ENCODE peak calls at places on chromosome 5, in four cellular contexts. E is brain pericyte, Z is hypothalamus, D is choroid plexus epithelial cell. C is an unnamed sample.

GRCh38 chr5:157471709-157472108 is 11.7 kb downstream of the NIPAL4 start:
- DNase-seq in E (no peak), Z (no peak), D (peak), C (peak)

GRCh38 chr5:171955761-171956160 is 50.7 kb downstream of the FBXW11 start:
- DNase-seq in E (no peak), Z (no peak), D (no peak), C (no peak)

GRCh38 chr5:151310932-151311331 is 7.4 kb upstream of the SLC36A3 start:
- DNase-seq in E (no peak), Z (no peak), D (no peak), C (no peak)

GRCh38 chr5:117999939-118000549 is 988.3 kb downstream of the DTWD2 start:
- DNase-seq in E (no peak), Z (no peak), D (no peak), C (peak)

GRCh38 chr5:79816014-79816413 is 126.4 kb downstream of the CMYA5 start:
- DNase-seq in E (no peak), Z (no peak), D (no peak), C (no peak)

GRCh38 chr5:172499287-172499686 is 45.0 kb upstream of the SH3PXD2B start:
- DNase-seq in E (no peak), Z (no peak), D (no peak), C (no peak)

GRCh38 chr5:759111-759741 is 25.3 kb downstream of the ZDHHC11B start:
- DNase-seq in E (no peak), Z (no peak), D (peak), C (peak)

GRCh38 chr5:119328753-119329602 is 26.8 kb upstream of the TNFAIP8 start:
- DNase-seq in E (no peak), Z (no peak), D (peak), C (peak)

GRCh38 chr5:97044057-97044456 is 98.4 kb downstream of the LIX1 start:
- DNase-seq in E (no peak), Z (no peak), D (peak), C (peak)

GRCh38 chr5:57082441-57083067 is 91.3 kb upstream of the GPBP1 start:
- DNase-seq in E (no peak), Z (no peak), D (peak), C (peak)

GRCh38 chr5:82355921-82356454 is 77.8 kb upstream of the RPS23 start:
- DNase-seq in E (no peak), Z (no peak), D (no peak), C (no peak)

GRCh38 chr5:137190031-137190430 is 309.1 kb downstream of the SPOCK1 start:
- DNase-seq in E (no peak), Z (no peak), D (no peak), C (no peak)

GRCh38 chr5:59893436-59894227 is at the start of gene PDE4D:
- DNase-seq in E (peak), Z (peak), D (peak), C (peak)

GRCh38 chr5:33313150-33313549 is 127.6 kb upstream of the TARS1 start:
- DNase-seq in E (no peak), Z (no peak), D (peak), C (peak)

GRCh38 chr5:179268966-179269693 is 76.1 kb downstream of the ADAMTS2 start:
- DNase-seq in E (no peak), Z (no peak), D (no peak), C (no peak)

GRCh38 chr5:115194671-115195070 is 25.0 kb upstream of the TRIM36 start:
- DNase-seq in E (no peak), Z (no peak), D (no peak), C (no peak)

GRCh38 chr5:140322751-140323731 is 20.1 kb upstream of the PFDN1 start:
- DNase-seq in E (no peak), Z (peak), D (peak), C (peak)

GRCh38 chr5:81524015-81524414 is 130.1 kb upstream of the ACOT12 start:
- DNase-seq in E (no peak), Z (no peak), D (no peak), C (no peak)

GRCh38 chr5:133738271-133738670 is 125.9 kb upstream of the FSTL4 start:
- DNase-seq in E (no peak), Z (no peak), D (peak), C (no peak)

GRCh38 chr5:80757290-80757689 is 102.5 kb upstream of the DHFR start:
- DNase-seq in E (no peak), Z (no peak), D (no peak), C (no peak)

GRCh38 chr5:98513378-98513777 is 260.1 kb upstream of the RGMB start:
- DNase-seq in E (no peak), Z (no peak), D (no peak), C (no peak)

GRCh38 chr5:99815-100214 is 7.8 kb downstream of the PLEKHG4B start:
- DNase-seq in E (no peak), Z (no peak), D (no peak), C (no peak)

GRCh38 chr5:38468202-38468656 is 88.2 kb downstream of the LIFR start:
- DNase-seq in E (peak), Z (no peak), D (peak), C (peak)

GRCh38 chr5:64074533-64074932 is 91.1 kb upstream of the RNF180 start:
- DNase-seq in E (no peak), Z (no peak), D (peak), C (peak)

GRCh38 chr5:122760281-122760680 is 14.6 kb upstream of the SNX2 start:
- DNase-seq in E (no peak), Z (no peak), D (no peak), C (no peak)